ENCODE peak calls at places on chromosomes 1 and 21, in four cellular contexts. One of them, this sample, is unnamed.

GRCh38 chr1:31084782-31085569 is 19.5 kb upstream of the PUM1 start:
- DNase-seq in endothelial cell: no peak
- DNase-seq in left ventricle myocardium inferior: no peak
- DNase-seq in hepatocyte: no peak
- DNase-seq in this sample: no peak

GRCh38 chr1:2144501-2145090 is 50.0 kb downstream of the FAAP20 start:
- DNase-seq in endothelial cell: no peak
- DNase-seq in left ventricle myocardium inferior: peak; percentile 6
- DNase-seq in hepatocyte: no peak
- DNase-seq in this sample: no peak

GRCh38 chr1:105260018-105260417 is 1510.3 kb downstream of the AMY1C start:
- DNase-seq in endothelial cell: no peak
- DNase-seq in left ventricle myocardium inferior: no peak
- DNase-seq in hepatocyte: no peak
- DNase-seq in this sample: no peak

GRCh38 chr1:13600762-13601483 is 17.3 kb downstream of the PDPN start:
- DNase-seq in endothelial cell: no peak
- DNase-seq in left ventricle myocardium inferior: peak; percentile 61
- DNase-seq in hepatocyte: no peak
- DNase-seq in this sample: no peak

GRCh38 chr1:173161510-173162221 is 45.5 kb downstream of the TNFSF4 start:
- DNase-seq in endothelial cell: no peak
- DNase-seq in left ventricle myocardium inferior: no peak
- DNase-seq in hepatocyte: no peak
- DNase-seq in this sample: no peak

GRCh38 chr1:117565083-117565556 is 40.7 kb upstream of the TENT5C start:
- DNase-seq in endothelial cell: no peak
- DNase-seq in left ventricle myocardium inferior: no peak
- DNase-seq in hepatocyte: no peak
- DNase-seq in this sample: no peak

GRCh38 chr1:30748699-30749401 is 8.7 kb downstream of the LAPTM5 start:
- DNase-seq in endothelial cell: no peak
- DNase-seq in left ventricle myocardium inferior: no peak
- DNase-seq in hepatocyte: peak; percentile 50
- DNase-seq in this sample: no peak

GRCh38 chr1:183562701-183563100 is 27.6 kb downstream of the NCF2 start:
- DNase-seq in endothelial cell: no peak
- DNase-seq in left ventricle myocardium inferior: no peak
- DNase-seq in hepatocyte: no peak
- DNase-seq in this sample: no peak

GRCh38 chr1:214044438-214045214 is 56.9 kb downstream of the PROX1 start:
- DNase-seq in endothelial cell: no peak
- DNase-seq in left ventricle myocardium inferior: no peak
- DNase-seq in hepatocyte: peak; percentile 21
- DNase-seq in this sample: no peak

GRCh38 chr1:238404921-238405320 is 514.2 kb upstream of the ZP4 start:
- DNase-seq in endothelial cell: no peak
- DNase-seq in left ventricle myocardium inferior: no peak
- DNase-seq in hepatocyte: no peak
- DNase-seq in this sample: no peak

GRCh38 chr21:44424608-44425306 is 30.6 kb upstream of the LRRC3 start:
- DNase-seq in endothelial cell: no peak
- DNase-seq in left ventricle myocardium inferior: peak; percentile 8
- DNase-seq in hepatocyte: no peak
- DNase-seq in this sample: no peak

GRCh38 chr1:230464618-230465017 is 38.5 kb upstream of the PGBD5 start:
- DNase-seq in endothelial cell: no peak
- DNase-seq in left ventricle myocardium inferior: no peak
- DNase-seq in hepatocyte: no peak
- DNase-seq in this sample: no peak

GRCh38 chr1:231590453-231591198 is 36.0 kb upstream of the DISC1 start:
- DNase-seq in endothelial cell: peak; percentile 53
- DNase-seq in left ventricle myocardium inferior: peak; percentile 41
- DNase-seq in hepatocyte: peak; percentile 80
- DNase-seq in this sample: peak; percentile 32

GRCh38 chr1:79198841-79199240 is 192.3 kb upstream of the ADGRL4 start:
- DNase-seq in endothelial cell: no peak
- DNase-seq in left ventricle myocardium inferior: no peak
- DNase-seq in hepatocyte: no peak
- DNase-seq in this sample: no peak

GRCh38 chr1:88001460-88001859 is 672.8 kb downstream of the LMO4 start:
- DNase-seq in endothelial cell: no peak
- DNase-seq in left ventricle myocardium inferior: no peak
- DNase-seq in hepatocyte: no peak
- DNase-seq in this sample: no peak

GRCh38 chr21:31164713-31165694 is 126.7 kb upstream of the KRTAP19-8 start:
- DNase-seq in endothelial cell: no peak
- DNase-seq in left ventricle myocardium inferior: no peak
- DNase-seq in hepatocyte: no peak
- DNase-seq in this sample: no peak

GRCh38 chr1:22349302-22350043 is 102.2 kb upstream of the ZBTB40 start:
- DNase-seq in endothelial cell: no peak
- DNase-seq in left ventricle myocardium inferior: no peak
- DNase-seq in hepatocyte: no peak
- DNase-seq in this sample: no peak

GRCh38 chr1:32967863-32968571 is 3.4 kb upstream of the RNF19B start:
- DNase-seq in endothelial cell: no peak
- DNase-seq in left ventricle myocardium inferior: no peak
- DNase-seq in hepatocyte: no peak
- DNase-seq in this sample: no peak

GRCh38 chr1:202968895-202969295 is 1.8 kb upstream of the CYB5R1 start:
- DNase-seq in endothelial cell: peak; percentile 55
- DNase-seq in left ventricle myocardium inferior: peak; percentile 25
- DNase-seq in hepatocyte: peak; percentile 65
- DNase-seq in this sample: peak; percentile 26

GRCh38 chr1:87408665-87409248 is 80.1 kb downstream of the LMO4 start:
- DNase-seq in endothelial cell: no peak
- DNase-seq in left ventricle myocardium inferior: no peak
- DNase-seq in hepatocyte: no peak
- DNase-seq in this sample: no peak

GRCh38 chr1:54950361-54951163 is 29.9 kb upstream of the TMEM61 start:
- DNase-seq in endothelial cell: peak; percentile 82
- DNase-seq in left ventricle myocardium inferior: peak; percentile 54
- DNase-seq in hepatocyte: peak; percentile 86
- DNase-seq in this sample: peak; percentile 88

GRCh38 chr1:107787299-107787698 is 177.7 kb downstream of the VAV3 start:
- DNase-seq in endothelial cell: peak; percentile 26
- DNase-seq in left ventricle myocardium inferior: no peak
- DNase-seq in hepatocyte: no peak
- DNase-seq in this sample: no peak

DNA sequence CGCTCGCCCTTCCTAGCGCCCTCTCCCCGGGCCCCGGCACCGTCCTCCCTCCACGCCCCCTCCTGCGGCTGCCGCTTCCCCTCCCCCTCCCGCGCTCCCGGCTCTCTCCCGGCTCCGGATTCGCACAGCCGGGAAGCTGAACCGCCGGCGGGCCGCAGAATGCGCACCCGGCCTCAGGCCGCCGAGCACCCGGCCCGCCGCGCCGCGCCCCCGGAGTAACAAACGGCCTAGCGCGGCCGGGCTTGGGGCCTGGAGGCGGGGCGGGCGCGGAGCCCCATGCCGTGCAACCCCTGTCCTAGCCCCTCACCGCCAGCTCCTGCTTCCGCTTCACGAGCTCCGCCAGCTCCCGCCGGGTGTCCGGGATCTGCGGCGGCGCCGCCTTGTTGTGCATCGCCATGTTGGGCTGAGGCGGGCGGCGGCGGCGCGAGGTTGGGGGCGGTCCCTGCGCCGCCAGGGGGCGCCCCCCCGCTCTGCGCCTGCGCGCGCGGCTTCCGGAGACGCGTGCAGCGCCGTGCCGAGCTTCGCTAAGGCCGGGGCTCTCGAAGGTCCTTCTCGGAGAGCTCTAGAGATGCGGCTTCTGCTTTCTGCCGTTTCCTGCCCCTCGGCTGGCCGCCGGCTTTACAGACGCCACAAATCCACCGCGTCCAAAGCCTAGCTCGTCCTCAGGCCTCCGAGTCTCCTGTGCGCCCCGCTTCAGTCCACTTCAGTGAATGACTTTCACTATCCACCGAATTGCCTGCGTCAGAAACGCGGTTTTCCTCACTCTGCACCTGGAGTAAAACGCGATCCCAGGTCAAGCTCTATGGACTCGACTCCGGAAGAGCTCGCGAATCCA is at the start of gene MEAF6:
- DNase-seq in endothelial cell: peak; percentile 90
- DNase-seq in left ventricle myocardium inferior: peak; percentile 84
- DNase-seq in hepatocyte: peak; percentile 94
- DNase-seq in this sample: peak; percentile 77
- TF ChIP-seq CTCF in endothelial cell: peak; percentile 91
- TF ChIP-seq CTCF in left ventricle myocardium inferior: peak; percentile 77
- TF ChIP-seq CTCF in hepatocyte: peak; percentile 62
- TF ChIP-seq CTCF in this sample: peak; percentile 87

GRCh38 chr1:64895500-64895899 is 70.8 kb downstream of the JAK1 start:
- DNase-seq in endothelial cell: no peak
- DNase-seq in left ventricle myocardium inferior: no peak
- DNase-seq in hepatocyte: no peak
- DNase-seq in this sample: no peak

GRCh38 chr1:64893921-64894320 is 72.4 kb downstream of the JAK1 start:
- DNase-seq in endothelial cell: no peak
- DNase-seq in left ventricle myocardium inferior: no peak
- DNase-seq in hepatocyte: no peak
- DNase-seq in this sample: no peak

GRCh38 chr1:64896546-64896945 is 69.8 kb downstream of the JAK1 start:
- DNase-seq in endothelial cell: no peak
- DNase-seq in left ventricle myocardium inferior: no peak
- DNase-seq in hepatocyte: no peak
- DNase-seq in this sample: no peak

GRCh38 chr1:64892576-64893573 is 73.5 kb downstream of the JAK1 start:
- DNase-seq in endothelial cell: no peak
- DNase-seq in left ventricle myocardium inferior: no peak
- DNase-seq in hepatocyte: no peak
- DNase-seq in this sample: no peak

DNA sequence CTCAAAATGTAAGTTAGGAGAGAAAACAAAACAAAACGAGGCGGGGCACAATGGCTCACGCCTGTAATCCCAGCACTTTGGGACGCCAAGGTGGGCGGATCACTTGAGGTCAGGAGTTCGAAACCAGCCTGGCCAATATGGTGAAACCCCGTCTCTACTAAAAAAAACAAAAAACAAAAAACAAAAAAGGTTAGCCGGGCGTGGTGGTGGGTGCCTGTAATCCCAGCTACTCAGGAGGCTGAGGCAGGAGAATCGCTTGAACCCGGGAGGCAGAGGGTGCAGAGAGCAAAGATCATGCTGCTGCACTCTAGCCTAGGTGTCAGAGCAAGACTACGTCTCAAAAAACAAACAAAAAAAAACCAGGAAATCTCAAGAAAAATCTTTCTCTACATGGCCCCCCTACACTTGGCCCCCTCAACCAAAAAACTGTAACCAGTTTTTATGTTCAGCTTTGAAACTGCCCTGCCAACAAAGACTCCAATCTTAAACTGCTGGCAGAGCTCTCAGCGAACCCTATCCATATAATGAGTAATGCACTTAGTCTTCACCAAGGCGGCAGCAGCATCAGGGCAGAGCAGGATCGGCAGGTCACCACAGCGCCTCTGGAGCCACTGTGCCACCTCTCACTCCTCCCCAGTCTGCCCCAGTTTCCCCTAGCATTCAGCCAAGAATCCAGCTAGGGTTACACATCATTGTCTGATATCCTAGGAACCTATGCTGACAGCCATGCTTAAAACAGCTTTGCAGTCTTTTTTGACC is 71.7 kb downstream of the JAK1 start:
- DNase-seq in endothelial cell: no peak
- DNase-seq in left ventricle myocardium inferior: no peak
- DNase-seq in hepatocyte: no peak
- DNase-seq in this sample: no peak
- TF ChIP-seq CTCF in endothelial cell: no peak
- TF ChIP-seq CTCF in left ventricle myocardium inferior: no peak
- TF ChIP-seq CTCF in hepatocyte: no peak
- TF ChIP-seq CTCF in this sample: no peak

GRCh38 chr1:58976294-58976693 is 192.4 kb upstream of the JUN start:
- DNase-seq in endothelial cell: no peak
- DNase-seq in left ventricle myocardium inferior: no peak
- DNase-seq in hepatocyte: no peak
- DNase-seq in this sample: no peak

GRCh38 chr1:58975888-58976287 is 192.0 kb upstream of the JUN start:
- DNase-seq in endothelial cell: no peak
- DNase-seq in left ventricle myocardium inferior: no peak
- DNase-seq in hepatocyte: peak; percentile 23
- DNase-seq in this sample: no peak

GRCh38 chr1:58968360-58968952 is 184.6 kb upstream of the JUN start:
- DNase-seq in endothelial cell: no peak
- DNase-seq in left ventricle myocardium inferior: peak; percentile 85
- DNase-seq in hepatocyte: peak; percentile 57
- DNase-seq in this sample: no peak

GRCh38 chr1:58966917-58967733 is 183.3 kb upstream of the JUN start:
- DNase-seq in endothelial cell: no peak
- DNase-seq in left ventricle myocardium inferior: no peak
- DNase-seq in hepatocyte: no peak
- DNase-seq in this sample: no peak

GRCh38 chr1:58971629-58972140 is 187.8 kb upstream of the JUN start:
- DNase-seq in endothelial cell: no peak
- DNase-seq in left ventricle myocardium inferior: peak; percentile 55
- DNase-seq in hepatocyte: peak; percentile 86
- DNase-seq in this sample: no peak
- TF ChIP-seq CTCF in endothelial cell: no peak
- TF ChIP-seq CTCF in left ventricle myocardium inferior: no peak
- TF ChIP-seq CTCF in hepatocyte: no peak
- TF ChIP-seq CTCF in this sample: no peak

GRCh38 chr1:220787069-220787614 is 429 bp downstream of the MTARC1 start:
- DNase-seq in endothelial cell: no peak
- DNase-seq in left ventricle myocardium inferior: no peak
- DNase-seq in hepatocyte: peak; percentile 71
- DNase-seq in this sample: no peak

GRCh38 chr1:220785166-220786056 is 1.3 kb upstream of the MTARC1 start:
- DNase-seq in endothelial cell: no peak
- DNase-seq in left ventricle myocardium inferior: no peak
- DNase-seq in hepatocyte: no peak
- DNase-seq in this sample: no peak

GRCh38 chr1:220786057-220786336 is 716 bp upstream of the MTARC1 start:
- DNase-seq in endothelial cell: no peak
- DNase-seq in left ventricle myocardium inferior: peak; percentile 34
- DNase-seq in hepatocyte: no peak
- DNase-seq in this sample: no peak

GRCh38 chr1:220788146-220788545 is 1.4 kb downstream of the MTARC1 start:
- DNase-seq in endothelial cell: no peak
- DNase-seq in left ventricle myocardium inferior: no peak
- DNase-seq in hepatocyte: no peak
- DNase-seq in this sample: no peak

DNA sequence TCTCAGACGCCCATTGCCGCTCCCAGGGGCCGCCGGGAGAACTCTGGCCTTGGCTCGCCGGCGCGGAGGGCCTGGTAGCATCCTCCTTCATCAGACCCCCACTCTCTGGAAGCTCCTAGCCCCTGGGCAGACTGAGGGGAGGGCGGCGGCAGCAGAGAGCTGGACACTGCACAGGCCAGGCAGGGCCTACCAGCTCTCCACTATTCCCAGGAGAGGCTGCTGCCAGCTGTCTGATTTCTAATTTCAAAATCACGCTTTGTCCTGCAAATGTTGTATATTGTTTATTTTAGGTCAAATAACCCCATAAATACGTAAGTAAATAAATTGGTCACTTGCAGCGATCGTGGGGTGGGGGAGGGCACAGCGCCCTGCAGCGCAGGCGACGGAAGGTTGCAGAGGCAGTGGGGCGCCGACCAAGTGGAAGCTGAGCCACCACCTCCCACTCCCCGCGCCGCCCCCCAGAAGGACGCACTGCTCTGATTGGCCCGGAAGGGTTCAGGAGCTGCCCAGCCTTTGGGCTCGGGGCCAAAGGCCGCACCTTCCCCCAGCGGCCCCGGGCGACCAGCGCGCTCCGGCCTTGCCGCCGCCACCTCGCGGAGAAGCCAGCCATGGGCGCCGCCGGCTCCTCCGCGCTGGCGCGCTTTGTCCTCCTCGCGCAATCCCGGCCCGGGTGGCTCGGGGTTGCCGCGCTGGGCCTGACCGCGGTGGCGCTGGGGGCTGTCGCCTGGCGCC is at the start of gene MTARC1:
- DNase-seq in endothelial cell: peak; percentile 65
- DNase-seq in left ventricle myocardium inferior: peak; percentile 83
- DNase-seq in hepatocyte: peak; percentile 74
- DNase-seq in this sample: peak; percentile 70
- TF ChIP-seq CTCF in endothelial cell: no peak
- TF ChIP-seq CTCF in left ventricle myocardium inferior: peak; percentile 54
- TF ChIP-seq CTCF in hepatocyte: peak; percentile 4
- TF ChIP-seq CTCF in this sample: no peak